ENCODE peak calls at places on chromosomes 12 and 14, in four cellular contexts. O, Z, H and B are unnamed samples.

GRCh38 chr12:122845041-122845864 is 10.0 kb downstream of the HIP1R start:
- DNase-seq in O (no peak), Z (no peak), H (peak), B (no peak)

GRCh38 chr14:40204441-40205175 is 772.4 kb upstream of the FBXO33 start:
- DNase-seq in O (peak), Z (no peak), H (no peak), B (no peak)

GRCh38 chr12:98002887-98003493 is 512.4 kb upstream of the TMPO start:
- DNase-seq in O (peak), Z (no peak), H (no peak), B (peak)

GRCh38 chr12:114767906-114768697 is 84.1 kb upstream of the TBX3 start:
- DNase-seq in O (no peak), Z (no peak), H (no peak), B (no peak)

GRCh38 chr12:110245278-110245868 is 35.7 kb upstream of the ATP2A2 start:
- DNase-seq in O (no peak), Z (no peak), H (no peak), B (peak)

GRCh38 chr12:46661161-46661845 is 164.5 kb downstream of the SLC38A4 start:
- DNase-seq in O (peak), Z (peak), H (no peak), B (peak)

GRCh38 chr14:68523994-68524725 is 268.7 kb downstream of the ZFP36L1 start:
- DNase-seq in O (no peak), Z (no peak), H (no peak), B (no peak)

GRCh38 chr12:86959766-86960458 is 703.7 kb upstream of the MGAT4C start:
- DNase-seq in O (no peak), Z (no peak), H (no peak), B (no peak)

GRCh38 chr12:112349440-112349839 is 32.8 kb downstream of the HECTD4 start:
- DNase-seq in O (no peak), Z (no peak), H (no peak), B (no peak)

GRCh38 chr12:65853489-65854157 is 29.3 kb downstream of the HMGA2 start:
- DNase-seq in O (no peak), Z (no peak), H (no peak), B (peak)

GRCh38 chr14:68286667-68287066 is 467.1 kb downstream of the RAD51B start:
- DNase-seq in O (no peak), Z (peak), H (no peak), B (peak)

GRCh38 chr14:59140441-59140840 is 48.0 kb upstream of the DAAM1 start:
- DNase-seq in O (peak), Z (no peak), H (no peak), B (no peak)

GRCh38 chr14:95564060-95564459 is 29.2 kb downstream of the GLRX5 start:
- DNase-seq in O (no peak), Z (no peak), H (no peak), B (no peak)